ENCODE peak calls at places on chromosomes 11 and 22, in ten cellular contexts. One of them, this sample, is unnamed.
A peak's percentile ranks its signal among the peaks of the same experiment; 100 is the strongest.

GRCh38 chr22:47094861-47095330 is 332.4 kb downstream of the TBC1D22A start:
- DNase-seq in Daoy: peak; percentile 58
- DNase-seq in activated T-cell treated with anti-CD3 and anti-CD28 coated beads for 24 hours: no peak
- DNase-seq in brain microvascular endothelial cell: peak; percentile 7
- DNase-seq in GM19239: no peak
- DNase-seq in A549: no peak
- DNase-seq in H54: no peak
- DNase-seq in epithelial cell of prostate: no peak
- DNase-seq in astrocyte: peak; percentile 60
- DNase-seq in HEK293T: no peak
- DNase-seq in this sample: no peak

GRCh38 chr22:22042009-22042408 is 59.4 kb upstream of the TOP3B start:
- DNase-seq in activated T-cell treated with anti-CD3 and anti-CD28 coated beads for 24 hours: no peak
- DNase-seq in H54: no peak
- DNase-seq in astrocyte: no peak
- DNase-seq in Daoy: no peak
- DNase-seq in epithelial cell of prostate: no peak
- DNase-seq in brain microvascular endothelial cell: no peak
- DNase-seq in HEK293T: no peak
- DNase-seq in GM19239: no peak
- DNase-seq in A549: no peak
- DNase-seq in this sample: no peak

GRCh38 chr22:39356464-39356863 is 6.7 kb downstream of the SYNGR1 start:
- DNase-seq in Daoy: no peak
- DNase-seq in astrocyte: no peak
- DNase-seq in GM19239: no peak
- DNase-seq in epithelial cell of prostate: no peak
- DNase-seq in A549: no peak
- DNase-seq in activated T-cell treated with anti-CD3 and anti-CD28 coated beads for 24 hours: no peak
- DNase-seq in H54: no peak
- DNase-seq in brain microvascular endothelial cell: no peak
- DNase-seq in HEK293T: no peak
- DNase-seq in this sample: no peak

GRCh38 chr22:48606684-48607307 is 1220.9 kb downstream of the BRD1 start:
- DNase-seq in GM19239: no peak
- DNase-seq in astrocyte: no peak
- DNase-seq in activated T-cell treated with anti-CD3 and anti-CD28 coated beads for 24 hours: no peak
- DNase-seq in A549: no peak
- DNase-seq in H54: no peak
- DNase-seq in epithelial cell of prostate: no peak
- DNase-seq in Daoy: no peak
- DNase-seq in brain microvascular endothelial cell: no peak
- DNase-seq in HEK293T: no peak
- DNase-seq in this sample: no peak

GRCh38 chr11:3219281-3219892 is 774 bp upstream of the MRGPRG start:
- DNase-seq in brain microvascular endothelial cell: no peak
- DNase-seq in GM19239: no peak
- DNase-seq in A549: no peak
- DNase-seq in H54: no peak
- DNase-seq in HEK293T: no peak
- DNase-seq in Daoy: peak; percentile 1
- DNase-seq in activated T-cell treated with anti-CD3 and anti-CD28 coated beads for 24 hours: no peak
- DNase-seq in epithelial cell of prostate: no peak
- DNase-seq in astrocyte: no peak
- DNase-seq in this sample: no peak

GRCh38 chr22:26444777-26445176 is 15.7 kb downstream of the ASPHD2 start:
- DNase-seq in activated T-cell treated with anti-CD3 and anti-CD28 coated beads for 24 hours: no peak
- DNase-seq in A549: no peak
- DNase-seq in brain microvascular endothelial cell: no peak
- DNase-seq in astrocyte: no peak
- DNase-seq in HEK293T: no peak
- DNase-seq in Daoy: no peak
- DNase-seq in GM19239: no peak
- DNase-seq in epithelial cell of prostate: no peak
- DNase-seq in H54: no peak
- DNase-seq in this sample: no peak

GRCh38 chr11:119567667-119568582 is 145.0 kb upstream of the THY1 start:
- DNase-seq in activated T-cell treated with anti-CD3 and anti-CD28 coated beads for 24 hours: no peak
- DNase-seq in brain microvascular endothelial cell: peak; percentile 70
- DNase-seq in Daoy: peak; percentile 75
- DNase-seq in HEK293T: no peak
- DNase-seq in epithelial cell of prostate: no peak
- DNase-seq in GM19239: no peak
- DNase-seq in A549: peak; percentile 31
- DNase-seq in H54: no peak
- DNase-seq in astrocyte: peak; percentile 76
- DNase-seq in this sample: no peak

GRCh38 chr11:61635787-61636186 is 44.4 kb upstream of the DAGLA start:
- DNase-seq in astrocyte: no peak
- DNase-seq in A549: no peak
- DNase-seq in brain microvascular endothelial cell: no peak
- DNase-seq in H54: no peak
- DNase-seq in Daoy: no peak
- DNase-seq in activated T-cell treated with anti-CD3 and anti-CD28 coated beads for 24 hours: no peak
- DNase-seq in epithelial cell of prostate: no peak
- DNase-seq in GM19239: no peak
- DNase-seq in HEK293T: no peak
- DNase-seq in this sample: no peak

GRCh38 chr22:50112151-50113118 is 22.6 kb downstream of the MOV10L1 start:
- DNase-seq in H54: peak; percentile 49
- DNase-seq in astrocyte: peak; percentile 86
- DNase-seq in activated T-cell treated with anti-CD3 and anti-CD28 coated beads for 24 hours: peak; percentile 6
- DNase-seq in A549: no peak
- DNase-seq in GM19239: no peak
- DNase-seq in HEK293T: no peak
- DNase-seq in epithelial cell of prostate: no peak
- DNase-seq in brain microvascular endothelial cell: peak; percentile 85
- DNase-seq in Daoy: peak; percentile 60
- DNase-seq in this sample: peak; percentile 13

GRCh38 chr11:66639066-66639813 is 737 bp downstream of the RBM4 start:
- DNase-seq in HEK293T: no peak
- DNase-seq in H54: no peak
- DNase-seq in epithelial cell of prostate: no peak
- DNase-seq in A549: peak; percentile 31
- DNase-seq in activated T-cell treated with anti-CD3 and anti-CD28 coated beads for 24 hours: no peak
- DNase-seq in GM19239: no peak
- DNase-seq in astrocyte: peak; percentile 22
- DNase-seq in brain microvascular endothelial cell: peak; percentile 22
- DNase-seq in Daoy: peak; percentile 27
- DNase-seq in this sample: no peak

GRCh38 chr11:124823512-124824376 is 23.5 kb upstream of the MSANTD2 start:
- DNase-seq in epithelial cell of prostate: no peak
- DNase-seq in brain microvascular endothelial cell: no peak
- DNase-seq in GM19239: no peak
- DNase-seq in H54: no peak
- DNase-seq in Daoy: no peak
- DNase-seq in astrocyte: no peak
- DNase-seq in A549: no peak
- DNase-seq in HEK293T: no peak
- DNase-seq in activated T-cell treated with anti-CD3 and anti-CD28 coated beads for 24 hours: no peak
- DNase-seq in this sample: no peak

GRCh38 chr11:117946196-117946841 is 17.1 kb upstream of the TMPRSS13 start:
- DNase-seq in HEK293T: no peak
- DNase-seq in Daoy: no peak
- DNase-seq in astrocyte: no peak
- DNase-seq in H54: no peak
- DNase-seq in activated T-cell treated with anti-CD3 and anti-CD28 coated beads for 24 hours: no peak
- DNase-seq in A549: no peak
- DNase-seq in brain microvascular endothelial cell: no peak
- DNase-seq in GM19239: no peak
- DNase-seq in epithelial cell of prostate: no peak
- DNase-seq in this sample: no peak

GRCh38 chr22:17634696-17635095 is 3.9 kb upstream of the BCL2L13 start:
- DNase-seq in epithelial cell of prostate: no peak
- DNase-seq in A549: no peak
- DNase-seq in H54: no peak
- DNase-seq in brain microvascular endothelial cell: no peak
- DNase-seq in HEK293T: no peak
- DNase-seq in astrocyte: no peak
- DNase-seq in GM19239: no peak
- DNase-seq in activated T-cell treated with anti-CD3 and anti-CD28 coated beads for 24 hours: no peak
- DNase-seq in Daoy: no peak
- DNase-seq in this sample: no peak

GRCh38 chr22:24819941-24820461 is 14.0 kb downstream of the SGSM1 start:
- DNase-seq in Daoy: no peak
- DNase-seq in astrocyte: no peak
- DNase-seq in GM19239: no peak
- DNase-seq in A549: peak; percentile 37
- DNase-seq in activated T-cell treated with anti-CD3 and anti-CD28 coated beads for 24 hours: no peak
- DNase-seq in brain microvascular endothelial cell: no peak
- DNase-seq in epithelial cell of prostate: no peak
- DNase-seq in HEK293T: no peak
- DNase-seq in H54: no peak
- DNase-seq in this sample: no peak

GRCh38 chr11:120336641-120337132 is 474 bp downstream of the ARHGEF12 start:
- DNase-seq in H54: peak; percentile 19
- DNase-seq in HEK293T: peak; percentile 56
- DNase-seq in activated T-cell treated with anti-CD3 and anti-CD28 coated beads for 24 hours: no peak
- DNase-seq in epithelial cell of prostate: no peak
- DNase-seq in brain microvascular endothelial cell: no peak
- DNase-seq in Daoy: peak; percentile 50
- DNase-seq in GM19239: no peak
- DNase-seq in A549: peak; percentile 39
- DNase-seq in astrocyte: no peak
- DNase-seq in this sample: no peak

GRCh38 chr11:45869551-45869950 is 15.9 kb upstream of the MAPK8IP1 start:
- DNase-seq in A549: no peak
- DNase-seq in astrocyte: no peak
- DNase-seq in activated T-cell treated with anti-CD3 and anti-CD28 coated beads for 24 hours: no peak
- DNase-seq in HEK293T: no peak
- DNase-seq in brain microvascular endothelial cell: no peak
- DNase-seq in Daoy: no peak
- DNase-seq in epithelial cell of prostate: no peak
- DNase-seq in GM19239: no peak
- DNase-seq in H54: no peak
- DNase-seq in this sample: no peak

GRCh38 chr11:76978818-76979217 is 55.4 kb upstream of the B3GNT6 start:
- DNase-seq in Daoy: no peak
- DNase-seq in astrocyte: no peak
- DNase-seq in HEK293T: no peak
- DNase-seq in activated T-cell treated with anti-CD3 and anti-CD28 coated beads for 24 hours: no peak
- DNase-seq in epithelial cell of prostate: no peak
- DNase-seq in A549: no peak
- DNase-seq in H54: no peak
- DNase-seq in brain microvascular endothelial cell: no peak
- DNase-seq in GM19239: no peak
- DNase-seq in this sample: no peak

GRCh38 chr11:66705587-66706335 is 23.3 kb downstream of the SPTBN2 start:
- DNase-seq in GM19239: no peak
- DNase-seq in Daoy: no peak
- DNase-seq in epithelial cell of prostate: no peak
- DNase-seq in activated T-cell treated with anti-CD3 and anti-CD28 coated beads for 24 hours: no peak
- DNase-seq in HEK293T: no peak
- DNase-seq in brain microvascular endothelial cell: no peak
- DNase-seq in astrocyte: no peak
- DNase-seq in H54: no peak
- DNase-seq in A549: no peak
- DNase-seq in this sample: no peak